ENCODE peak calls at places on chromosomes 11 and 22, in ten cellular contexts. One of them, this sample, is unnamed.

GRCh38 chr11:122210378-122210995 is 94.5 kb upstream of the BLID start:
- DNase-seq in cardiac muscle cell: no peak
- DNase-seq in GM06990: no peak
- DNase-seq in astrocyte: no peak
- DNase-seq in naive thymus-derived CD4-positive, alpha-beta T cell: no peak
- DNase-seq in NB4: peak
- DNase-seq in kidney: no peak
- DNase-seq in brain microvascular endothelial cell: no peak
- DNase-seq in GM12865: no peak
- DNase-seq in heart left ventricle: no peak
- DNase-seq in this sample: no peak

GRCh38 chr11:86245369-86246292 is 1.1 kb downstream of the EED start:
- DNase-seq in heart left ventricle: no peak
- DNase-seq in GM06990: peak
- DNase-seq in cardiac muscle cell: peak
- DNase-seq in astrocyte: no peak
- DNase-seq in kidney: no peak
- DNase-seq in NB4: peak
- DNase-seq in brain microvascular endothelial cell: no peak
- DNase-seq in GM12865: peak
- DNase-seq in naive thymus-derived CD4-positive, alpha-beta T cell: no peak
- DNase-seq in this sample: no peak

GRCh38 chr11:16604784-16605439 is 133.5 kb upstream of the C11orf58 start:
- DNase-seq in brain microvascular endothelial cell: peak
- DNase-seq in naive thymus-derived CD4-positive, alpha-beta T cell: peak
- DNase-seq in astrocyte: peak
- DNase-seq in cardiac muscle cell: peak
- DNase-seq in NB4: peak
- DNase-seq in GM06990: no peak
- DNase-seq in kidney: peak
- DNase-seq in GM12865: no peak
- DNase-seq in heart left ventricle: peak
- DNase-seq in this sample: no peak

GRCh38 chr11:111272420-111272819 is 25.9 kb upstream of the POU2AF3 start:
- DNase-seq in GM06990: no peak
- DNase-seq in cardiac muscle cell: no peak
- DNase-seq in astrocyte: no peak
- DNase-seq in naive thymus-derived CD4-positive, alpha-beta T cell: no peak
- DNase-seq in NB4: no peak
- DNase-seq in heart left ventricle: no peak
- DNase-seq in GM12865: no peak
- DNase-seq in brain microvascular endothelial cell: no peak
- DNase-seq in kidney: no peak
- DNase-seq in this sample: no peak

GRCh38 chr11:12330491-12331231 is 46.7 kb upstream of the PARVA start:
- DNase-seq in astrocyte: peak
- DNase-seq in brain microvascular endothelial cell: peak
- DNase-seq in kidney: no peak
- DNase-seq in GM06990: no peak
- DNase-seq in naive thymus-derived CD4-positive, alpha-beta T cell: no peak
- DNase-seq in cardiac muscle cell: peak
- DNase-seq in GM12865: no peak
- DNase-seq in NB4: no peak
- DNase-seq in heart left ventricle: no peak
- DNase-seq in this sample: no peak

GRCh38 chr11:8342821-8343681 is 79.4 kb upstream of the LMO1 start:
- DNase-seq in NB4: no peak
- DNase-seq in cardiac muscle cell: no peak
- DNase-seq in GM06990: peak
- DNase-seq in brain microvascular endothelial cell: no peak
- DNase-seq in heart left ventricle: peak
- DNase-seq in GM12865: peak
- DNase-seq in kidney: peak
- DNase-seq in astrocyte: no peak
- DNase-seq in naive thymus-derived CD4-positive, alpha-beta T cell: no peak
- DNase-seq in this sample: no peak

GRCh38 chr11:126113515-126113957 is 50.9 kb upstream of the CDON start:
- DNase-seq in astrocyte: peak
- DNase-seq in GM06990: no peak
- DNase-seq in NB4: peak
- DNase-seq in naive thymus-derived CD4-positive, alpha-beta T cell: no peak
- DNase-seq in GM12865: no peak
- DNase-seq in kidney: peak
- DNase-seq in brain microvascular endothelial cell: peak
- DNase-seq in cardiac muscle cell: peak
- DNase-seq in heart left ventricle: peak
- DNase-seq in this sample: peak

GRCh38 chr22:36367479-36367878 is 20.3 kb downstream of the MYH9 start:
- DNase-seq in astrocyte: no peak
- DNase-seq in GM12865: no peak
- DNase-seq in heart left ventricle: no peak
- DNase-seq in GM06990: no peak
- DNase-seq in brain microvascular endothelial cell: no peak
- DNase-seq in NB4: no peak
- DNase-seq in naive thymus-derived CD4-positive, alpha-beta T cell: no peak
- DNase-seq in kidney: no peak
- DNase-seq in cardiac muscle cell: no peak
- DNase-seq in this sample: no peak

GRCh38 chr22:41540006-41540315 is 4.3 kb downstream of the POLR3H start:
- DNase-seq in NB4: no peak
- DNase-seq in brain microvascular endothelial cell: no peak
- DNase-seq in cardiac muscle cell: no peak
- DNase-seq in GM12865: no peak
- DNase-seq in naive thymus-derived CD4-positive, alpha-beta T cell: no peak
- DNase-seq in GM06990: no peak
- DNase-seq in astrocyte: no peak
- DNase-seq in heart left ventricle: no peak
- DNase-seq in kidney: no peak
- DNase-seq in this sample: no peak
- H3K4me3 ChIP-seq in NB4: no peak
- H3K4me3 ChIP-seq in brain microvascular endothelial cell: no peak
- H3K4me3 ChIP-seq in cardiac muscle cell: no peak
- H3K4me3 ChIP-seq in GM12865: no peak
- H3K4me3 ChIP-seq in naive thymus-derived CD4-positive, alpha-beta T cell: no peak
- H3K4me3 ChIP-seq in GM06990: no peak
- H3K4me3 ChIP-seq in astrocyte: no peak
- H3K4me3 ChIP-seq in heart left ventricle: no peak
- H3K4me3 ChIP-seq in kidney: no peak
- H3K4me3 ChIP-seq in this sample: no peak

GRCh38 chr11:61577383-61578118 is 3.3 kb downstream of the SYT7 start:
- DNase-seq in GM06990: no peak
- DNase-seq in astrocyte: no peak
- DNase-seq in kidney: no peak
- DNase-seq in heart left ventricle: no peak
- DNase-seq in naive thymus-derived CD4-positive, alpha-beta T cell: no peak
- DNase-seq in brain microvascular endothelial cell: no peak
- DNase-seq in cardiac muscle cell: no peak
- DNase-seq in NB4: peak
- DNase-seq in GM12865: no peak
- DNase-seq in this sample: no peak

GRCh38 chr11:61572913-61573312 is 8.0 kb downstream of the SYT7 start:
- DNase-seq in GM12865: no peak
- DNase-seq in cardiac muscle cell: no peak
- DNase-seq in brain microvascular endothelial cell: no peak
- DNase-seq in astrocyte: no peak
- DNase-seq in kidney: no peak
- DNase-seq in GM06990: no peak
- DNase-seq in NB4: no peak
- DNase-seq in heart left ventricle: no peak
- DNase-seq in naive thymus-derived CD4-positive, alpha-beta T cell: no peak
- DNase-seq in this sample: no peak

GRCh38 chr11:61571869-61572268 is 9.0 kb downstream of the SYT7 start:
- DNase-seq in astrocyte: no peak
- DNase-seq in GM06990: no peak
- DNase-seq in heart left ventricle: no peak
- DNase-seq in cardiac muscle cell: no peak
- DNase-seq in naive thymus-derived CD4-positive, alpha-beta T cell: no peak
- DNase-seq in brain microvascular endothelial cell: no peak
- DNase-seq in kidney: no peak
- DNase-seq in GM12865: no peak
- DNase-seq in NB4: no peak
- DNase-seq in this sample: no peak

GRCh38 chr11:61575886-61576516 is 4.9 kb downstream of the SYT7 start:
- DNase-seq in cardiac muscle cell: no peak
- DNase-seq in heart left ventricle: peak
- DNase-seq in astrocyte: no peak
- DNase-seq in brain microvascular endothelial cell: no peak
- DNase-seq in naive thymus-derived CD4-positive, alpha-beta T cell: no peak
- DNase-seq in GM06990: no peak
- DNase-seq in NB4: no peak
- DNase-seq in kidney: no peak
- DNase-seq in GM12865: no peak
- DNase-seq in this sample: no peak

DNA sequence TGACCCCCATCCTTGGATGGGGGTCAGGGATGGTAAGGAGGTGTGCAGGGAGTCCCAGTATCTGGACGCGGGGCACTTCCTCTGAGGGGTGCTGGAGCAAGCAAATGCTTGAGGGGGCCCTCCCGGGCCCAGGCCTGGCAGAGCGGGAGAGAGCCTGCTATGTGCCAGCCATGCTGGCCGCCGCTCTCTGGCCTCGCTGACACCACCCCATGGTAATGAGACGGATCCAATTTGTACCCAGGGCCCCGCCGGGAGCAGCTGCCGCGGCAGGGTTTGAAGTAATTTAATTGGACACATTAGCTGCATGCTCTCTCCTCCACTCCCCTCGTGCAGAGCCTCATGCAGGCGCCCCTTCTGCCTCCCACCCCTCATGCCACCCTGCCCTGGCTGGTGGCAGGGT is 6.3 kb downstream of the SYT7 start:
- DNase-seq in NB4: no peak
- DNase-seq in GM12865: no peak
- DNase-seq in kidney: no peak
- DNase-seq in astrocyte: no peak
- DNase-seq in brain microvascular endothelial cell: no peak
- DNase-seq in cardiac muscle cell: no peak
- DNase-seq in naive thymus-derived CD4-positive, alpha-beta T cell: no peak
- DNase-seq in GM06990: no peak
- DNase-seq in heart left ventricle: no peak
- DNase-seq in this sample: no peak
- H3K4me3 ChIP-seq in NB4: no peak
- H3K4me3 ChIP-seq in GM12865: no peak
- H3K4me3 ChIP-seq in kidney: no peak
- H3K4me3 ChIP-seq in astrocyte: no peak
- H3K4me3 ChIP-seq in brain microvascular endothelial cell: no peak
- H3K4me3 ChIP-seq in cardiac muscle cell: no peak
- H3K4me3 ChIP-seq in naive thymus-derived CD4-positive, alpha-beta T cell: no peak
- H3K4me3 ChIP-seq in GM06990: no peak
- H3K4me3 ChIP-seq in heart left ventricle: no peak
- H3K4me3 ChIP-seq in this sample: no peak

GRCh38 chr22:39314251-39314971 is 5.0 kb downstream of the RPL3 start:
- DNase-seq in astrocyte: no peak
- DNase-seq in GM12865: peak
- DNase-seq in brain microvascular endothelial cell: no peak
- DNase-seq in NB4: no peak
- DNase-seq in GM06990: no peak
- DNase-seq in kidney: no peak
- DNase-seq in cardiac muscle cell: no peak
- DNase-seq in naive thymus-derived CD4-positive, alpha-beta T cell: no peak
- DNase-seq in heart left ventricle: peak
- DNase-seq in this sample: no peak

GRCh38 chr22:39313258-39314001 is 6.0 kb downstream of the RPL3 start:
- DNase-seq in brain microvascular endothelial cell: no peak
- DNase-seq in NB4: no peak
- DNase-seq in GM12865: peak
- DNase-seq in cardiac muscle cell: no peak
- DNase-seq in GM06990: no peak
- DNase-seq in heart left ventricle: peak
- DNase-seq in kidney: no peak
- DNase-seq in astrocyte: no peak
- DNase-seq in naive thymus-derived CD4-positive, alpha-beta T cell: no peak
- DNase-seq in this sample: no peak

GRCh38 chr22:39316440-39317083 is 2.9 kb downstream of the RPL3 start:
- DNase-seq in astrocyte: peak
- DNase-seq in heart left ventricle: peak
- DNase-seq in brain microvascular endothelial cell: peak
- DNase-seq in GM12865: peak
- DNase-seq in NB4: peak
- DNase-seq in kidney: no peak
- DNase-seq in naive thymus-derived CD4-positive, alpha-beta T cell: peak
- DNase-seq in GM06990: no peak
- DNase-seq in cardiac muscle cell: peak
- DNase-seq in this sample: no peak

GRCh38 chr22:39317084-39317755 is 2.2 kb downstream of the RPL3 start:
- DNase-seq in brain microvascular endothelial cell: no peak
- DNase-seq in astrocyte: no peak
- DNase-seq in GM06990: no peak
- DNase-seq in cardiac muscle cell: no peak
- DNase-seq in NB4: peak
- DNase-seq in kidney: no peak
- DNase-seq in heart left ventricle: no peak
- DNase-seq in GM12865: peak
- DNase-seq in naive thymus-derived CD4-positive, alpha-beta T cell: no peak
- DNase-seq in this sample: no peak

DNA sequence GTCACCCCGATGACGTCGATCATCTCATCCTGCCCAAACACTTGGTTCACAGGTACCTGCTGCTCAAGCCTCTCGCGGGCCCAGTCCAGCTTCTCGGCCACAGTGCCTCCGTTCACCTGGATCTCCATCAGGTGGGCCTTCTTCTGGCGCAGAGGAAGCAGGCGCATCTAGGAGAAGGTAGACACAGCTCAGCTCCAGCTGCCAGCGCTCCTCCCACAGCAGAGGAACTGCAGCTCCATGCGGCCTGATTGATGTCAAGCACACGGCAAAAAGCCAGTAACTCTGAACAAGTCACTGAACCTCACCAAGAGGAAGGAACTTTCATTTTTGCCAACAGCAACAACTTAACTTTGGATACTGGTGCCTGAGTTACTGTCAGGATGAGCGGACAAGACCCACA is 4.0 kb downstream of the RPL3 start:
- DNase-seq in naive thymus-derived CD4-positive, alpha-beta T cell: no peak
- DNase-seq in NB4: no peak
- DNase-seq in cardiac muscle cell: peak
- DNase-seq in brain microvascular endothelial cell: no peak
- DNase-seq in astrocyte: no peak
- DNase-seq in heart left ventricle: no peak
- DNase-seq in kidney: no peak
- DNase-seq in GM12865: no peak
- DNase-seq in GM06990: no peak
- DNase-seq in this sample: no peak
- H3K4me3 ChIP-seq in naive thymus-derived CD4-positive, alpha-beta T cell: no peak
- H3K4me3 ChIP-seq in NB4: peak
- H3K4me3 ChIP-seq in cardiac muscle cell: no peak
- H3K4me3 ChIP-seq in brain microvascular endothelial cell: peak
- H3K4me3 ChIP-seq in astrocyte: peak
- H3K4me3 ChIP-seq in heart left ventricle: no peak
- H3K4me3 ChIP-seq in kidney: no peak
- H3K4me3 ChIP-seq in GM12865: no peak
- H3K4me3 ChIP-seq in GM06990: peak
- H3K4me3 ChIP-seq in this sample: peak

GRCh38 chr11:133934599-133935550 is 21.9 kb downstream of the IGSF9B start:
- DNase-seq in NB4: peak
- DNase-seq in GM06990: no peak
- DNase-seq in GM12865: peak
- DNase-seq in naive thymus-derived CD4-positive, alpha-beta T cell: no peak
- DNase-seq in brain microvascular endothelial cell: peak
- DNase-seq in kidney: no peak
- DNase-seq in astrocyte: peak
- DNase-seq in heart left ventricle: peak
- DNase-seq in cardiac muscle cell: peak
- DNase-seq in this sample: no peak

GRCh38 chr11:133937015-133937414 is 19.8 kb downstream of the IGSF9B start:
- DNase-seq in GM12865: no peak
- DNase-seq in GM06990: no peak
- DNase-seq in NB4: no peak
- DNase-seq in astrocyte: no peak
- DNase-seq in cardiac muscle cell: no peak
- DNase-seq in heart left ventricle: peak
- DNase-seq in kidney: no peak
- DNase-seq in naive thymus-derived CD4-positive, alpha-beta T cell: no peak
- DNase-seq in brain microvascular endothelial cell: no peak
- DNase-seq in this sample: no peak

GRCh38 chr11:133936551-133936950 is 20.2 kb downstream of the IGSF9B start:
- DNase-seq in cardiac muscle cell: no peak
- DNase-seq in GM06990: no peak
- DNase-seq in astrocyte: no peak
- DNase-seq in GM12865: no peak
- DNase-seq in naive thymus-derived CD4-positive, alpha-beta T cell: no peak
- DNase-seq in heart left ventricle: peak
- DNase-seq in NB4: no peak
- DNase-seq in kidney: no peak
- DNase-seq in brain microvascular endothelial cell: no peak
- DNase-seq in this sample: no peak

GRCh38 chr11:133935551-133935910 is 21.2 kb downstream of the IGSF9B start:
- DNase-seq in GM06990: no peak
- DNase-seq in NB4: no peak
- DNase-seq in naive thymus-derived CD4-positive, alpha-beta T cell: no peak
- DNase-seq in astrocyte: no peak
- DNase-seq in kidney: no peak
- DNase-seq in heart left ventricle: peak
- DNase-seq in brain microvascular endothelial cell: no peak
- DNase-seq in GM12865: no peak
- DNase-seq in cardiac muscle cell: no peak
- DNase-seq in this sample: no peak

GRCh38 chr11:133936136-133936535 is 20.6 kb downstream of the IGSF9B start:
- DNase-seq in GM12865: no peak
- DNase-seq in naive thymus-derived CD4-positive, alpha-beta T cell: no peak
- DNase-seq in kidney: no peak
- DNase-seq in GM06990: no peak
- DNase-seq in cardiac muscle cell: no peak
- DNase-seq in brain microvascular endothelial cell: no peak
- DNase-seq in NB4: peak
- DNase-seq in astrocyte: no peak
- DNase-seq in heart left ventricle: no peak
- DNase-seq in this sample: no peak
- H3K4me3 ChIP-seq in GM12865: no peak
- H3K4me3 ChIP-seq in naive thymus-derived CD4-positive, alpha-beta T cell: no peak
- H3K4me3 ChIP-seq in kidney: no peak
- H3K4me3 ChIP-seq in GM06990: no peak
- H3K4me3 ChIP-seq in cardiac muscle cell: no peak
- H3K4me3 ChIP-seq in brain microvascular endothelial cell: no peak
- H3K4me3 ChIP-seq in NB4: no peak
- H3K4me3 ChIP-seq in astrocyte: no peak
- H3K4me3 ChIP-seq in heart left ventricle: no peak
- H3K4me3 ChIP-seq in this sample: no peak

This sample was measured in AG04449.